ENCODE peak calls at places on chromosomes 4 and X, in eight cellular contexts. One of them, this sample, is unnamed.

GRCh38 chr4:72842323-72842722 is 227.2 kb downstream of the COX18 start:
- DNase-seq in NB4: no peak
- DNase-seq in Jurkat, Clone E6-1: no peak
- DNase-seq in NCI-H510A: no peak
- DNase-seq in retina: no peak
- DNase-seq in coronary artery: no peak
- DNase-seq in H4: no peak
- DNase-seq in activated T-helper 1 cell treated with anti-CD3 and anti-CD28 coated beads, Interleukin-12 subunit alpha, Interleukin-12 subunit beta, Interleukin-2, Interleukin-4 antibody, amounts not matched to agents 30 ng/mL and 10 ng/mL and 1 ng/mL, durations not matched to agents 14 hours and 24 hours and 36 hours: no peak
- DNase-seq in this sample: no peak

GRCh38 chr4:139599594-139600374 is 43.8 kb upstream of the SETD7 start:
- DNase-seq in NB4: no peak
- DNase-seq in Jurkat, Clone E6-1: no peak
- DNase-seq in NCI-H510A: peak
- DNase-seq in retina: no peak
- DNase-seq in coronary artery: no peak
- DNase-seq in H4: no peak
- DNase-seq in activated T-helper 1 cell treated with anti-CD3 and anti-CD28 coated beads, Interleukin-12 subunit alpha, Interleukin-12 subunit beta, Interleukin-2, Interleukin-4 antibody, amounts not matched to agents 30 ng/mL and 10 ng/mL and 1 ng/mL, durations not matched to agents 14 hours and 24 hours and 36 hours: no peak
- DNase-seq in this sample: no peak

GRCh38 chrX:21781525-21781924 is 23.6 kb upstream of the SMPX start:
- DNase-seq in NB4: no peak
- DNase-seq in Jurkat, Clone E6-1: no peak
- DNase-seq in NCI-H510A: no peak
- DNase-seq in retina: no peak
- DNase-seq in coronary artery: no peak
- DNase-seq in H4: peak
- DNase-seq in activated T-helper 1 cell treated with anti-CD3 and anti-CD28 coated beads, Interleukin-12 subunit alpha, Interleukin-12 subunit beta, Interleukin-2, Interleukin-4 antibody, amounts not matched to agents 30 ng/mL and 10 ng/mL and 1 ng/mL, durations not matched to agents 14 hours and 24 hours and 36 hours: no peak
- DNase-seq in this sample: no peak

GRCh38 chr4:106628616-106629606 is 260.3 kb upstream of the GIMD1 start:
- DNase-seq in NB4: no peak
- DNase-seq in Jurkat, Clone E6-1: no peak
- DNase-seq in NCI-H510A: no peak
- DNase-seq in retina: no peak
- DNase-seq in coronary artery: no peak
- DNase-seq in H4: no peak
- DNase-seq in activated T-helper 1 cell treated with anti-CD3 and anti-CD28 coated beads, Interleukin-12 subunit alpha, Interleukin-12 subunit beta, Interleukin-2, Interleukin-4 antibody, amounts not matched to agents 30 ng/mL and 10 ng/mL and 1 ng/mL, durations not matched to agents 14 hours and 24 hours and 36 hours: no peak
- DNase-seq in this sample: no peak

GRCh38 chrX:100720301-100720700 is 11.6 kb downstream of the SYTL4 start:
- DNase-seq in NB4: no peak
- DNase-seq in Jurkat, Clone E6-1: no peak
- DNase-seq in NCI-H510A: no peak
- DNase-seq in retina: peak
- DNase-seq in coronary artery: no peak
- DNase-seq in H4: no peak
- DNase-seq in activated T-helper 1 cell treated with anti-CD3 and anti-CD28 coated beads, Interleukin-12 subunit alpha, Interleukin-12 subunit beta, Interleukin-2, Interleukin-4 antibody, amounts not matched to agents 30 ng/mL and 10 ng/mL and 1 ng/mL, durations not matched to agents 14 hours and 24 hours and 36 hours: no peak
- DNase-seq in this sample: no peak

GRCh38 chr4:54683616-54684346 is 26.0 kb downstream of the KIT start:
- DNase-seq in NB4: peak
- DNase-seq in Jurkat, Clone E6-1: peak
- DNase-seq in NCI-H510A: no peak
- DNase-seq in retina: no peak
- DNase-seq in coronary artery: no peak
- DNase-seq in H4: peak
- DNase-seq in activated T-helper 1 cell treated with anti-CD3 and anti-CD28 coated beads, Interleukin-12 subunit alpha, Interleukin-12 subunit beta, Interleukin-2, Interleukin-4 antibody, amounts not matched to agents 30 ng/mL and 10 ng/mL and 1 ng/mL, durations not matched to agents 14 hours and 24 hours and 36 hours: peak
- DNase-seq in this sample: peak

GRCh38 chrX:37652053-37652452 is 33.5 kb upstream of the XK start:
- DNase-seq in NB4: no peak
- DNase-seq in Jurkat, Clone E6-1: peak
- DNase-seq in NCI-H510A: no peak
- DNase-seq in retina: no peak
- DNase-seq in coronary artery: no peak
- DNase-seq in H4: peak
- DNase-seq in activated T-helper 1 cell treated with anti-CD3 and anti-CD28 coated beads, Interleukin-12 subunit alpha, Interleukin-12 subunit beta, Interleukin-2, Interleukin-4 antibody, amounts not matched to agents 30 ng/mL and 10 ng/mL and 1 ng/mL, durations not matched to agents 14 hours and 24 hours and 36 hours: no peak
- DNase-seq in this sample: no peak

GRCh38 chr4:112348488-112349158 is 51.5 kb downstream of the ALPK1 start:
- DNase-seq in NB4: peak
- DNase-seq in Jurkat, Clone E6-1: no peak
- DNase-seq in NCI-H510A: peak
- DNase-seq in retina: peak
- DNase-seq in coronary artery: no peak
- DNase-seq in H4: peak
- DNase-seq in activated T-helper 1 cell treated with anti-CD3 and anti-CD28 coated beads, Interleukin-12 subunit alpha, Interleukin-12 subunit beta, Interleukin-2, Interleukin-4 antibody, amounts not matched to agents 30 ng/mL and 10 ng/mL and 1 ng/mL, durations not matched to agents 14 hours and 24 hours and 36 hours: no peak
- DNase-seq in this sample: no peak

GRCh38 chr4:184472540-184473264 is 1.6 kb downstream of the IRF2 start:
- DNase-seq in NB4: peak
- DNase-seq in Jurkat, Clone E6-1: no peak
- DNase-seq in NCI-H510A: peak
- DNase-seq in retina: peak
- DNase-seq in coronary artery: peak
- DNase-seq in H4: peak
- DNase-seq in activated T-helper 1 cell treated with anti-CD3 and anti-CD28 coated beads, Interleukin-12 subunit alpha, Interleukin-12 subunit beta, Interleukin-2, Interleukin-4 antibody, amounts not matched to agents 30 ng/mL and 10 ng/mL and 1 ng/mL, durations not matched to agents 14 hours and 24 hours and 36 hours: peak
- DNase-seq in this sample: peak

GRCh38 chr4:173522160-173522873 is 7.7 kb downstream of the HAND2 start:
- DNase-seq in NB4: peak
- DNase-seq in Jurkat, Clone E6-1: no peak
- DNase-seq in NCI-H510A: peak
- DNase-seq in retina: peak
- DNase-seq in coronary artery: peak
- DNase-seq in H4: no peak
- DNase-seq in activated T-helper 1 cell treated with anti-CD3 and anti-CD28 coated beads, Interleukin-12 subunit alpha, Interleukin-12 subunit beta, Interleukin-2, Interleukin-4 antibody, amounts not matched to agents 30 ng/mL and 10 ng/mL and 1 ng/mL, durations not matched to agents 14 hours and 24 hours and 36 hours: no peak
- DNase-seq in this sample: no peak

GRCh38 chrX:26670521-26670920 is 454.6 kb downstream of the MAGEB5 start:
- DNase-seq in NB4: no peak
- DNase-seq in Jurkat, Clone E6-1: no peak
- DNase-seq in NCI-H510A: no peak
- DNase-seq in retina: no peak
- DNase-seq in coronary artery: no peak
- DNase-seq in H4: no peak
- DNase-seq in activated T-helper 1 cell treated with anti-CD3 and anti-CD28 coated beads, Interleukin-12 subunit alpha, Interleukin-12 subunit beta, Interleukin-2, Interleukin-4 antibody, amounts not matched to agents 30 ng/mL and 10 ng/mL and 1 ng/mL, durations not matched to agents 14 hours and 24 hours and 36 hours: no peak
- DNase-seq in this sample: no peak

GRCh38 chr4:16684083-16684482 is 214.4 kb downstream of the LDB2 start:
- DNase-seq in NB4: no peak
- DNase-seq in Jurkat, Clone E6-1: no peak
- DNase-seq in NCI-H510A: no peak
- DNase-seq in retina: no peak
- DNase-seq in coronary artery: no peak
- DNase-seq in H4: peak
- DNase-seq in activated T-helper 1 cell treated with anti-CD3 and anti-CD28 coated beads, Interleukin-12 subunit alpha, Interleukin-12 subunit beta, Interleukin-2, Interleukin-4 antibody, amounts not matched to agents 30 ng/mL and 10 ng/mL and 1 ng/mL, durations not matched to agents 14 hours and 24 hours and 36 hours: no peak
- DNase-seq in this sample: no peak

GRCh38 chr4:77819409-77819835 is 254 bp upstream of the CNOT6L start:
- DNase-seq in NB4: no peak
- DNase-seq in Jurkat, Clone E6-1: no peak
- DNase-seq in NCI-H510A: no peak
- DNase-seq in retina: no peak
- DNase-seq in coronary artery: peak
- DNase-seq in H4: no peak
- DNase-seq in activated T-helper 1 cell treated with anti-CD3 and anti-CD28 coated beads, Interleukin-12 subunit alpha, Interleukin-12 subunit beta, Interleukin-2, Interleukin-4 antibody, amounts not matched to agents 30 ng/mL and 10 ng/mL and 1 ng/mL, durations not matched to agents 14 hours and 24 hours and 36 hours: peak
- DNase-seq in this sample: peak

GRCh38 chrX:105882581-105883275 is 60.4 kb downstream of the NRK start:
- DNase-seq in NB4: no peak
- DNase-seq in Jurkat, Clone E6-1: no peak
- DNase-seq in NCI-H510A: peak
- DNase-seq in retina: no peak
- DNase-seq in coronary artery: no peak
- DNase-seq in H4: peak
- DNase-seq in activated T-helper 1 cell treated with anti-CD3 and anti-CD28 coated beads, Interleukin-12 subunit alpha, Interleukin-12 subunit beta, Interleukin-2, Interleukin-4 antibody, amounts not matched to agents 30 ng/mL and 10 ng/mL and 1 ng/mL, durations not matched to agents 14 hours and 24 hours and 36 hours: no peak
- DNase-seq in this sample: no peak

GRCh38 chr4:187289371-187289770 is 565.7 kb upstream of the FAT1 start:
- DNase-seq in NB4: no peak
- DNase-seq in Jurkat, Clone E6-1: no peak
- DNase-seq in NCI-H510A: no peak
- DNase-seq in retina: no peak
- DNase-seq in coronary artery: no peak
- DNase-seq in H4: no peak
- DNase-seq in activated T-helper 1 cell treated with anti-CD3 and anti-CD28 coated beads, Interleukin-12 subunit alpha, Interleukin-12 subunit beta, Interleukin-2, Interleukin-4 antibody, amounts not matched to agents 30 ng/mL and 10 ng/mL and 1 ng/mL, durations not matched to agents 14 hours and 24 hours and 36 hours: no peak
- DNase-seq in this sample: no peak

GRCh38 chrX:150482537-150483217 is 85.7 kb upstream of the MTM1 start:
- DNase-seq in NB4: peak
- DNase-seq in Jurkat, Clone E6-1: no peak
- DNase-seq in NCI-H510A: no peak
- DNase-seq in retina: no peak
- DNase-seq in coronary artery: no peak
- DNase-seq in H4: peak
- DNase-seq in activated T-helper 1 cell treated with anti-CD3 and anti-CD28 coated beads, Interleukin-12 subunit alpha, Interleukin-12 subunit beta, Interleukin-2, Interleukin-4 antibody, amounts not matched to agents 30 ng/mL and 10 ng/mL and 1 ng/mL, durations not matched to agents 14 hours and 24 hours and 36 hours: peak
- DNase-seq in this sample: no peak

GRCh38 chrX:153919281-153919680 is 6.8 kb downstream of the ARHGAP4 start:
- DNase-seq in NB4: no peak
- DNase-seq in Jurkat, Clone E6-1: no peak
- DNase-seq in NCI-H510A: no peak
- DNase-seq in retina: no peak
- DNase-seq in coronary artery: no peak
- DNase-seq in H4: no peak
- DNase-seq in activated T-helper 1 cell treated with anti-CD3 and anti-CD28 coated beads, Interleukin-12 subunit alpha, Interleukin-12 subunit beta, Interleukin-2, Interleukin-4 antibody, amounts not matched to agents 30 ng/mL and 10 ng/mL and 1 ng/mL, durations not matched to agents 14 hours and 24 hours and 36 hours: no peak
- DNase-seq in this sample: no peak

GRCh38 chr4:26235500-26235899 is 85.3 kb upstream of the RBPJ start:
- DNase-seq in NB4: peak
- DNase-seq in Jurkat, Clone E6-1: no peak
- DNase-seq in NCI-H510A: no peak
- DNase-seq in retina: no peak
- DNase-seq in coronary artery: no peak
- DNase-seq in H4: peak
- DNase-seq in activated T-helper 1 cell treated with anti-CD3 and anti-CD28 coated beads, Interleukin-12 subunit alpha, Interleukin-12 subunit beta, Interleukin-2, Interleukin-4 antibody, amounts not matched to agents 30 ng/mL and 10 ng/mL and 1 ng/mL, durations not matched to agents 14 hours and 24 hours and 36 hours: no peak
- DNase-seq in this sample: no peak